ENCODE peak calls at places on chromosomes 13 and 19, in five cellular contexts. One of them, this sample, is unnamed.

GRCh38 chr19:19595171-19595701 is 23.3 kb downstream of the PBX4 start:
- DNase-seq in HT1080: no peak
- DNase-seq in GM04503: no peak
- DNase-seq in uterus: no peak
- DNase-seq in AG04450: no peak
- DNase-seq in this sample: no peak

GRCh38 chr13:37526710-37527446 is 71.7 kb downstream of the POSTN start:
- DNase-seq in uterus: no peak
- DNase-seq in AG04450: no peak
- DNase-seq in HT1080: no peak
- DNase-seq in GM04503: peak
- DNase-seq in this sample: no peak

GRCh38 chr19:44258835-44259413 is 762 bp upstream of the ZNF233 start:
- DNase-seq in GM04503: no peak
- DNase-seq in uterus: no peak
- DNase-seq in HT1080: no peak
- DNase-seq in AG04450: no peak
- DNase-seq in this sample: no peak

GRCh38 chr19:1235625-1236538 is 1.9 kb downstream of the CBARP start:
- DNase-seq in uterus: no peak
- DNase-seq in HT1080: peak
- DNase-seq in AG04450: no peak
- DNase-seq in GM04503: no peak
- DNase-seq in this sample: no peak

GRCh38 chr19:40799558-40800338 is 757 bp downstream of the EGLN2 start:
- DNase-seq in uterus: no peak
- DNase-seq in HT1080: no peak
- DNase-seq in AG04450: no peak
- DNase-seq in GM04503: no peak
- DNase-seq in this sample: no peak

GRCh38 chr13:113527272-113527958 is 36.9 kb upstream of the DCUN1D2 start:
- DNase-seq in GM04503: no peak
- DNase-seq in uterus: no peak
- DNase-seq in HT1080: no peak
- DNase-seq in AG04450: no peak
- DNase-seq in this sample: no peak

GRCh38 chr19:45883881-45884681 is 1.9 kb downstream of the IRF2BP1 start:
- DNase-seq in AG04450: no peak
- DNase-seq in HT1080: no peak
- DNase-seq in uterus: no peak
- DNase-seq in GM04503: no peak
- DNase-seq in this sample: no peak

GRCh38 chr19:8900421-8900820 is 68.2 kb downstream of the MBD3L1 start:
- DNase-seq in HT1080: no peak
- DNase-seq in GM04503: no peak
- DNase-seq in uterus: no peak
- DNase-seq in AG04450: no peak
- DNase-seq in this sample: no peak